ENCODE peak calls at places on chromosomes 16 and 17, in nine cellular contexts. N is tibial nerve; M is psoas muscle; A is upper lobe of right lung; O is CD8-positive, alpha-beta T cell; G is kidney; Y is A673; X is RWPE1; V is SJSA1. D is an unnamed sample.

GRCh38 chr17:44361292-44362055 is 2.2 kb downstream of the FAM171A2 start:
- DNase-seq in N (no peak), M (no peak), A (no peak), O (no peak), G (no peak), Y (no peak), X (no peak), V (no peak), D (no peak)

GRCh38 chr16:58417035-58417434 is 24.8 kb downstream of the GINS3 start:
- DNase-seq in N (no peak), M (no peak), A (peak), O (no peak), G (no peak), Y (no peak), X (no peak), V (no peak), D (no peak)

GRCh38 chr16:84883301-84883700 is 63.5 kb downstream of the CRISPLD2 start:
- DNase-seq in N (no peak), M (peak), A (no peak), O (no peak), G (no peak), Y (no peak), X (no peak), V (no peak), D (no peak)

GRCh38 chr16:4344659-4345438 is 6.3 kb downstream of the PAM16 start:
- DNase-seq in N (no peak), M (no peak), A (peak), O (no peak), G (no peak), Y (no peak), X (no peak), V (no peak), D (no peak)

GRCh38 chr17:5873781-5874180 is 196.4 kb upstream of the WSCD1 start:
- DNase-seq in N (no peak), M (no peak), A (no peak), O (no peak), G (no peak), Y (no peak), X (no peak), V (no peak), D (no peak)

GRCh38 chr17:2181206-2181983 is 122.2 kb downstream of the SMG6 start:
- DNase-seq in N (no peak), M (peak), A (no peak), O (no peak), G (peak), Y (no peak), X (no peak), V (peak), D (no peak)

GRCh38 chr16:11410382-11411058 is 65.3 kb downstream of the RMI2 start:
- DNase-seq in N (peak), M (no peak), A (no peak), O (no peak), G (no peak), Y (peak), X (no peak), V (no peak), D (no peak)

GRCh38 chr16:67283826-67284555 is 4.7 kb downstream of the PLEKHG4 start:
- DNase-seq in N (no peak), M (no peak), A (no peak), O (no peak), G (no peak), Y (no peak), X (no peak), V (no peak), D (no peak)

GRCh38 chr17:79132271-79133064 is 57.8 kb downstream of the ENGASE start:
- DNase-seq in N (no peak), M (no peak), A (no peak), O (no peak), G (no peak), Y (no peak), X (no peak), V (no peak), D (no peak)

GRCh38 chr17:1493291-1493980 is 950 bp upstream of the MYO1C start:
- DNase-seq in N (no peak), M (peak), A (peak), O (no peak), G (no peak), Y (peak), X (no peak), V (no peak), D (no peak)

GRCh38 chr17:30170415-30170987 is 53.9 kb downstream of the NSRP1 start:
- DNase-seq in N (no peak), M (no peak), A (no peak), O (no peak), G (no peak), Y (no peak), X (peak), V (no peak), D (no peak)
- H3K27ac ChIP-seq in N (no peak), M (no peak), A (no peak), O (no peak), G (no peak), Y (no peak), X (no peak), V (no peak), D (no peak)

GRCh38 chr17:69499301-69499700 is 84.8 kb downstream of the MAP2K6 start:
- DNase-seq in N (no peak), M (no peak), A (no peak), O (no peak), G (no peak), Y (no peak), X (no peak), V (no peak), D (no peak)

GRCh38 chr17:69503711-69504110 is 89.2 kb downstream of the MAP2K6 start:
- DNase-seq in N (no peak), M (no peak), A (no peak), O (no peak), G (no peak), Y (no peak), X (no peak), V (no peak), D (no peak)

GRCh38 chr17:69500911-69501429 is 86.5 kb downstream of the MAP2K6 start:
- DNase-seq in N (no peak), M (no peak), A (no peak), O (no peak), G (no peak), Y (no peak), X (no peak), V (no peak), D (no peak)

GRCh38 chr17:69502488-69502887 is 88.0 kb downstream of the MAP2K6 start:
- DNase-seq in N (no peak), M (no peak), A (no peak), O (no peak), G (no peak), Y (no peak), X (no peak), V (no peak), D (no peak)

GRCh38 chr17:69501591-69502468 is 87.3 kb downstream of the MAP2K6 start:
- DNase-seq in N (peak), M (no peak), A (no peak), O (no peak), G (no peak), Y (peak), X (no peak), V (peak), D (no peak)
- H3K27ac ChIP-seq in N (peak), M (peak), A (peak), O (no peak), G (peak), Y (peak), X (peak), V (no peak), D (peak)

GRCh38 chr16:28495795-28496749 is 1.6 kb downstream of the APOBR start:
- DNase-seq in N (no peak), M (no peak), A (no peak), O (no peak), G (no peak), Y (no peak), X (no peak), V (no peak), D (no peak)
- H3K27ac ChIP-seq in N (no peak), M (no peak), A (peak), O (no peak), G (no peak), Y (no peak), X (no peak), V (no peak), D (no peak)

GRCh38 chr16:87816507-87817100 is 50.8 kb upstream of the KLHDC4 start:
- DNase-seq in N (no peak), M (no peak), A (no peak), O (no peak), G (no peak), Y (no peak), X (no peak), V (no peak), D (no peak)
- H3K27ac ChIP-seq in N (no peak), M (no peak), A (no peak), O (no peak), G (no peak), Y (no peak), X (peak), V (no peak), D (no peak)

GRCh38 chr16:68719993-68720489 is 17.1 kb upstream of the CDH1 start:
- DNase-seq in N (no peak), M (no peak), A (no peak), O (no peak), G (no peak), Y (no peak), X (no peak), V (no peak), D (no peak)
- H3K27ac ChIP-seq in N (no peak), M (no peak), A (no peak), O (no peak), G (no peak), Y (no peak), X (no peak), V (no peak), D (no peak)

GRCh38 chr16:1721372-1721771 is 15.4 kb downstream of the MAPK8IP3 start:
- DNase-seq in N (no peak), M (no peak), A (no peak), O (no peak), G (no peak), Y (no peak), X (no peak), V (peak), D (no peak)

GRCh38 chr16:1727651-1728624 is 21.9 kb downstream of the MAPK8IP3 start:
- DNase-seq in N (no peak), M (no peak), A (no peak), O (no peak), G (no peak), Y (no peak), X (no peak), V (no peak), D (no peak)

GRCh38 chr16:1724491-1724890 is 18.5 kb downstream of the MAPK8IP3 start:
- DNase-seq in N (no peak), M (no peak), A (no peak), O (no peak), G (no peak), Y (no peak), X (no peak), V (no peak), D (no peak)

GRCh38 chr16:1726661-1727502 is 20.9 kb downstream of the MAPK8IP3 start:
- DNase-seq in N (no peak), M (no peak), A (no peak), O (no peak), G (no peak), Y (no peak), X (no peak), V (no peak), D (no peak)

GRCh38 chr16:1723450-1724147 is 17.6 kb downstream of the MAPK8IP3 start:
- DNase-seq in N (peak), M (no peak), A (no peak), O (peak), G (no peak), Y (peak), X (no peak), V (peak), D (no peak)
- H3K27ac ChIP-seq in N (peak), M (peak), A (peak), O (no peak), G (no peak), Y (no peak), X (peak), V (peak), D (peak)

D was measured in Panc1.